ENCODE peak calls at places on chromosome 3, in ten cellular contexts. B is Caco-2, F is fibroblast of lung, P is OCI-LY7, M is type B pancreatic cell, K is foreskin fibroblast, C is endothelial cell, E is neural progenitor cell, N is WERI-Rb-1, Y is cardiac fibroblast. S is an unnamed sample.

GRCh38 chr3:177602601-177603136 is 405.4 kb upstream of the TBL1XR1 start:
- DNase-seq in B (no peak), F (no peak), P (no peak), M (no peak), K (peak), C (no peak), E (no peak), N (no peak), Y (peak), S (no peak)

GRCh38 chr3:27423463-27423862 is 54.3 kb upstream of the NEK10 start:
- DNase-seq in B (no peak), F (peak), P (no peak), M (no peak), K (peak), C (no peak), E (no peak), N (no peak), Y (peak), S (peak)

GRCh38 chr3:177249203-177249602 is 51.9 kb upstream of the TBL1XR1 start:
- DNase-seq in B (no peak), F (no peak), P (no peak), M (no peak), K (no peak), C (no peak), E (no peak), N (no peak), Y (no peak), S (no peak)

GRCh38 chr3:162799910-162800309 is 1303.3 kb downstream of the OTOL1 start:
- DNase-seq in B (no peak), F (peak), P (no peak), M (no peak), K (peak), C (no peak), E (no peak), N (no peak), Y (no peak), S (no peak)

GRCh38 chr3:159806412-159806811 is 182.2 kb upstream of the IL12A start:
- DNase-seq in B (no peak), F (peak), P (no peak), M (no peak), K (peak), C (no peak), E (peak), N (no peak), Y (no peak), S (no peak)

GRCh38 chr3:142931222-142931621 is 32.3 kb downstream of the PAQR9 start:
- DNase-seq in B (no peak), F (no peak), P (peak), M (no peak), K (no peak), C (no peak), E (no peak), N (peak), Y (no peak), S (no peak)

GRCh38 chr3:185864767-185865166 is 39.9 kb upstream of the IGF2BP2 start:
- DNase-seq in B (no peak), F (no peak), P (no peak), M (no peak), K (no peak), C (no peak), E (no peak), N (no peak), Y (no peak), S (no peak)

GRCh38 chr3:187870360-187871203 is 125.3 kb upstream of the BCL6 start:
- DNase-seq in B (no peak), F (no peak), P (no peak), M (no peak), K (no peak), C (no peak), E (no peak), N (no peak), Y (no peak), S (no peak)

GRCh38 chr3:195441476-195441970 is 1.3 kb downstream of the ACAP2 start:
- DNase-seq in B (no peak), F (no peak), P (peak), M (no peak), K (no peak), C (no peak), E (peak), N (no peak), Y (no peak), S (no peak)

GRCh38 chr3:30770387-30770786 is 124.1 kb downstream of the GADL1 start:
- DNase-seq in B (peak), F (peak), P (no peak), M (no peak), K (peak), C (no peak), E (no peak), N (no peak), Y (peak), S (peak)

GRCh38 chr3:56351496-56351895 is 116.8 kb downstream of the ERC2 start:
- DNase-seq in B (no peak), F (no peak), P (no peak), M (no peak), K (no peak), C (no peak), E (no peak), N (no peak), Y (no peak), S (no peak)

GRCh38 chr3:56342475-56342874 is 125.8 kb downstream of the ERC2 start:
- DNase-seq in B (no peak), F (no peak), P (no peak), M (no peak), K (no peak), C (no peak), E (no peak), N (no peak), Y (no peak), S (no peak)

DNA sequence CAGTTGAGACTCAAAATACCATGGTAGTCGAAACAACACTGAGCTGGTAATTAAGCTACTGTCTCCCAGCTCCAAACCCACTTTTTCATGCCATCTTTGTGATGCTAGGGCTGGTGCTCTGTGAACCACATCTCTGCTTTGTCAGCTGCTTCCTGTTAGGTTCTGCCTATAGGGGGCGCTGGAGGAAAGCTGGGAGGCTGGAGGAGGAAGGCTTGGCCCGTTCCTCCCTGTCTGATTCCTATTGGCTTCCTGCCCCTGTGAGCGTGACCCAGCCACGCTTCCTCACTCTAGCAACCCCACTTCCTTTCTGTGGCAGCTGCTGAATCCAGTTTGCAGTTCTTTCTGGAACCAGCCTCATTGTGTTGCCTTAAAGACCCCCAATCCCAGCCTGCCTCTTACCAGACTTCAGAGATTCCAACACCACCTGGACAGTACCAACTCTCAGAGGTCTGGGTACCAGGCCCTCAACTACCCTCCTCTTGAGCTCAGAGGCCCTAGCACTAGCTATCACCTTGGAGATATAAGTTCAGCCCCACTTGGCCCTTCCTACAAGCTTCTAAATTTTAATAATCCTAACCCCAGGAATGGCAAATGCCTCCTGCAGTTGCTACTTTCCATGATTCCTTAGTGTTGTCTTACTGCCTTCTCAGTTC is 120.9 kb downstream of the ERC2 start:
- DNase-seq in B (peak), F (no peak), P (peak), M (no peak), K (no peak), C (peak), E (peak), N (peak), Y (peak), S (no peak)
- TF ChIP-seq CTCF in B (no peak), F (no peak), P (peak), M (peak), K (peak), C (peak), E (peak), N (peak), Y (peak), S (peak)

DNA sequence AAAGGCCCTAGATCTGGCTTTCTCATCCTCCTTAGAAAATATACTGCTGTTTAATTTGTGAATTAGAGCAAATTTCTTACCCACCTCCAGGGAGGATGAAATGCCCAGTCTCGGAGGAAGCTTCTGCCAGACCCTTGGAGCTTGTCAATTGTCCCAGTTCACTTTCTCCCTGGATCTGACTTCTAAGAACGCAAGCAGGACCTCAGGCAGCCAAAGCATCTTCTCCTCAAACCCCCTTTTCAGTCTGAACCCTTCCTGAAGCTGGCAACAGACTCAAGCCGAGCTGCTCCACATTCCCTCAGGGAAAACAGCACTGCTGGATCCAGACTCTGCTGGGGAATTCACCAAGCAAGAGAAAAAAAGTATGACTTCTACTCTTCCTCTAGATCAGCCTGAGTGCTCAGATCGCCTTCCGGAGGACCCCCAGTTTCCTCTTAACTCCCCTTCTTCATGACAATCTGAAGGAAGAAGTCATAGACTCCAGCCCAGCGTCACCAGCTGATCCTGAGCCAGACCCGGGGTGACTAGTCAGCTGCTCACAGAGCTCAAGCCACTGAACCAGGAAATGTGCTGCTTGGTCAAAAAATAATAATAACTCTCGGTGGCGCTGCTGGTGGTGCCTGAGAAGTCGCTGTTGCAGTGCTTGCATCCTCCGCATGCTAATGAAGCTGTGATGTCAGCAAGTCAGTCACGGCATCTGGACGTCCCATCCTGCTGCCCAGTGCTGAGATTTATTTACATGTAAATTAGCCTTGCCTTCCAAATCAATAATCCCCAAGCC is at the start of gene PRICKLE2:
- DNase-seq in B (no peak), F (peak), P (peak), M (no peak), K (peak), C (peak), E (peak), N (peak), Y (peak), S (peak)
- TF ChIP-seq CTCF in B (no peak), F (peak), P (peak), M (peak), K (peak), C (no peak), E (peak), N (peak), Y (peak), S (peak)

GRCh38 chr3:36542186-36542585 is 161.9 kb downstream of the STAC start:
- DNase-seq in B (no peak), F (peak), P (no peak), M (no peak), K (peak), C (no peak), E (no peak), N (no peak), Y (peak), S (peak)

GRCh38 chr3:36540898-36541518 is 160.7 kb downstream of the STAC start:
- DNase-seq in B (peak), F (peak), P (no peak), M (no peak), K (peak), C (peak), E (peak), N (peak), Y (peak), S (no peak)

GRCh38 chr3:36543276-36543997 is 163.1 kb downstream of the STAC start:
- DNase-seq in B (no peak), F (no peak), P (no peak), M (no peak), K (peak), C (no peak), E (no peak), N (no peak), Y (peak), S (no peak)

DNA sequence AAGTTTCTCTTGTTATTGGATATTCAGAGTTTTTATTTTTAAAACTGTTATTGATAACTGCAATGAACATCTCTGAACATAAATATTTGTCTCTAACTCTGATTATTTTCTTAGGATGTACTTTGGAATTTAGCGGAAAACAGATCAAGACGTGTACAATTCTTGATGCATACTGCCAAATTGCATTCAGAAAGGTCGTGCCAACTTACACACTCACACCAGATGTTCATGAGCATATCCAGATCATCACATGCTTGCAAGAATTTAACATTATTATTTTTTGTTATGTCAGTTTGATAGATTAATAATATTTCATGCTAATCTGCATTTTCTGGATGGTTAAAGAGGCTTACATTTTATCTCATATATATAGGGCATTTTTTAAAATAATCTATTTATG is 158.1 kb downstream of the STAC start:
- DNase-seq in B (no peak), F (peak), P (no peak), M (no peak), K (peak), C (no peak), E (no peak), N (no peak), Y (no peak), S (no peak)
- TF ChIP-seq CTCF in B (no peak), F (no peak), P (no peak), M (no peak), K (no peak), C (no peak), E (no peak), N (no peak), Y (no peak), S (no peak)

GRCh38 chr3:25727316-25727715 is 55.9 kb downstream of the NGLY1 start:
- DNase-seq in B (no peak), F (no peak), P (no peak), M (no peak), K (no peak), C (no peak), E (no peak), N (no peak), Y (no peak), S (no peak)

GRCh38 chr3:25723802-25724201 is 59.1 kb upstream of the TOP2B start:
- DNase-seq in B (no peak), F (no peak), P (no peak), M (no peak), K (no peak), C (no peak), E (no peak), N (no peak), Y (no peak), S (no peak)

GRCh38 chr3:25724948-25725645 is 58.1 kb downstream of the NGLY1 start:
- DNase-seq in B (no peak), F (no peak), P (no peak), M (no peak), K (no peak), C (no peak), E (no peak), N (no peak), Y (no peak), S (no peak)

GRCh38 chr3:25728101-25728500 is 55.1 kb downstream of the NGLY1 start:
- DNase-seq in B (no peak), F (peak), P (no peak), M (no peak), K (peak), C (no peak), E (no peak), N (no peak), Y (no peak), S (no peak)

DNA sequence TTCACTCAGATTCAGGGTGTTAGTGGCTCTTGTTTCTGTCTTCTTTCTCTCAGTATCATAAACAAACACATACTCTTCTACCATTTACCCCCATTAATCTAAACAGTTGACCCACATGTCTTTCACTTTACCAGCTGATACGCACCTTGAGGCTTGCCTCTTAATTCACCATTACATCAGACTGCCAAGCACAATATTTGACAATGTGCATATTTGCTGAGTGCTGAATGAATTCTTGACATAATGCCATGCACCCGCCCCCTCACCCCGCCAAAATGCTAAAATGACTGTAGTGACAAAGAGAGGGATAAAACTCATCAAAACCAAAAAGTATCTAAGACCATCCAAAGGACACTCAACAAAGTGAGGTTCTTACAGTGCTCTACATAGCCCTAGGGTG is 57.4 kb downstream of the NGLY1 start:
- DNase-seq in B (no peak), F (no peak), P (no peak), M (no peak), K (no peak), C (no peak), E (no peak), N (no peak), Y (peak), S (no peak)
- TF ChIP-seq CTCF in B (no peak), F (no peak), P (no peak), M (no peak), K (no peak), C (no peak), E (no peak), N (no peak), Y (no peak), S (no peak)

GRCh38 chr3:120147072-120147871 is 53.0 kb upstream of the GSK3B start:
- DNase-seq in B (peak), F (no peak), P (peak), M (no peak), K (no peak), C (no peak), E (peak), N (no peak), Y (no peak), S (no peak)
- TF ChIP-seq CTCF in B (no peak), F (no peak), P (peak), M (no peak), K (no peak), C (no peak), E (peak), N (peak), Y (no peak), S (no peak)

DNA sequence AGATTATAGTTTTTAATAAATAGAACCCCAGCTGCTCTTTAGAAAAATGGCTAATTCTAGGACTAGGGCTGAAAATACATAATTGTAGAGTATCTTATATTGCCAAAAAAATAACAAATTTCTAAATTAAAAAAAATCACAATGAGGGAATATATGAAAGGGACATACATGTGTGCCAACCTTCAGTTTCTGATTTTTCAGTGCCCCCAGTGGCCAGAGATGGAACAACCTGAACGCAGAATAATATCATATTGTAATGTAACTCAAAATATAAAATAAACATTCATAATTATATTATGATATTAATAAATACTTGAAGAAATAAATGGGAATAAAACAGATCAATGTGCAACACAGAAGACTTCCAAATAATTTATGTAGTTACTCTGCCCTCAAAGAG is 460.5 kb downstream of the ZNF385D start:
- DNase-seq in B (peak), F (no peak), P (no peak), M (no peak), K (peak), C (no peak), E (no peak), N (no peak), Y (peak), S (no peak)
- TF ChIP-seq CTCF in B (peak), F (peak), P (peak), M (peak), K (peak), C (peak), E (peak), N (no peak), Y (peak), S (peak)

GRCh38 chr3:152836269-152836668 is 1.3 kb downstream of the P2RY1 start:
- DNase-seq in B (no peak), F (no peak), P (no peak), M (no peak), K (no peak), C (no peak), E (peak), N (no peak), Y (no peak), S (no peak)

GRCh38 chr3:152833089-152833488 is 1.8 kb upstream of the P2RY1 start:
- DNase-seq in B (no peak), F (no peak), P (no peak), M (no peak), K (no peak), C (no peak), E (no peak), N (no peak), Y (no peak), S (no peak)

GRCh38 chr3:152835311-152836102 is 576 bp downstream of the P2RY1 start:
- DNase-seq in B (peak), F (peak), P (no peak), M (peak), K (peak), C (peak), E (peak), N (peak), Y (peak), S (no peak)

GRCh38 chr3:152832046-152832445 is 2.9 kb upstream of the P2RY1 start:
- DNase-seq in B (no peak), F (no peak), P (no peak), M (no peak), K (no peak), C (no peak), E (no peak), N (no peak), Y (no peak), S (no peak)

DNA sequence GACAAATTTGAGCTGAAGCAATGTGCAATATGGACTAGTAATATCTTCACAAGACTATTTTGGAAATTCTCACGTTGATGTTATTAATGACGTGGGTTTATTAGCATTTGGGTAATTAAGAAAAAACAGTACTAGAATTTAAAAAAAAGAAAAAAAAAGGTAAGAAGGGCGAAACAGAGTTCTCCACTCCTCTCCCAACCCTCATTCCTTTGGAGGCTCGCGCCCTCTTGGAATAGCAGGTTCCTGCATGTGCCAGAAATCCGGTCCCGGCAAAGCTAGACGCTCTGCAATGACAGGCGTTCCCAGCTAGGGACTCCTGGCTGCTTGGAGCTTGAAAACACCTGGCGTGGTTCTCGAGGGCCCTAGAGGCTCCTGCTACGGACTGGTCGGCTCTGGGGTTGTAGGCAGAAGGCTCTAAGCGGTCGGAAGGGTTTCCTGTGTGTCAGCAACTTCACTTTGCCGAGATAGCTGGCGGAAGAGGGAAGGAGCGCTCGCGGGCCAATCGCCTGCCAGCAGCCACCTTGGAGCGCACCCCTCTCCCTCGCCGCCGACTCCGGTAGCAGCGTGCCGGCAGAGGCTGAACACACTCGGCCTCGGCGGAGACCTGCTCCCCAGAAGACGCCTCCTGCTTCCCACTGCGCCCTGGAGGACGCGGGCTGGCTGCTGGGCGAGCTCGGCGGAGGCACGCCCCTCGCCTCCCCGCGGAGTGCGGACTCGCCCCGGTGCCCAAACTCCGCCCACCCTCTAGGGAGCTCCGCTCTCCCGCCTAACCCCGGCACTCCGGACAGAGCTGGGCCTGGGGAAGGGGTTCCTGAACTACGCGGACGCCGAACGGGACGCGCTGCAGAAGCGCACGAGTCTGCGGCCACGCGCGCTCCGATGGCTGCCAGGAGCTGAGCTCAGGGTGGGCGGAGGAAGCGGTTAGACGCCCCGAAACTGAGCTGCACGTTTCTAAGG is at the start of gene P2RY1:
- DNase-seq in B (peak), F (peak), P (peak), M (peak), K (peak), C (peak), E (peak), N (peak), Y (peak), S (no peak)
- TF ChIP-seq CTCF in B (no peak), F (peak), P (no peak), M (peak), K (no peak), C (no peak), E (no peak), N (no peak), Y (peak), S (no peak)

S was measured in AG09319.